ENCODE peak calls at places on chromosomes 12 and 14, in nine cellular contexts. S, B, P, V, H, G, O, T and D are unnamed samples.
A peak's percentile ranks its signal among the peaks of the same experiment; 100 is the strongest.

GRCh38 chr12:63038361-63039100 is 103.6 kb upstream of the PPM1H start:
- DNase-seq in S (no peak), B (no peak), P (no peak), V (no peak), H (no peak), G (no peak), O (no peak), T (no peak), D (no peak)

GRCh38 chr14:58099682-58100081 is 52.3 kb downstream of the ARMH4 start:
- DNase-seq in S (no peak), B (no peak), P (no peak), V (no peak), H (no peak), G (no peak), O (no peak), T (no peak), D (no peak)

GRCh38 chr12:124532947-124533346 is 34.5 kb downstream of the NCOR2 start:
- DNase-seq in S (no peak), B (no peak), P (no peak), V (no peak), H (no peak), G (no peak), O (no peak), T (no peak), D (no peak)

GRCh38 chr12:54588110-54588831 is at the start of gene PPP1R1A:
- DNase-seq in S (no peak), B (no peak), P (no peak), V (peak; percentile 83), H (no peak), G (peak; percentile 70), O (no peak), T (no peak), D (no peak)

GRCh38 chr12:45729233-45730115 is at the start of gene ARID2:
- DNase-seq in S (peak; percentile 49), B (peak; percentile 77), P (no peak), V (peak; percentile 77), H (peak; percentile 74), G (peak; percentile 88), O (no peak), T (peak; percentile 62), D (peak; percentile 90)

GRCh38 chr12:3493225-3494049 is 2.4 kb downstream of the PRMT8 start:
- DNase-seq in S (no peak), B (peak; percentile 26), P (no peak), V (peak; percentile 86), H (no peak), G (no peak), O (no peak), T (no peak), D (no peak)

GRCh38 chr12:22250762-22251161 is 83.7 kb downstream of the ST8SIA1 start:
- DNase-seq in S (no peak), B (no peak), P (no peak), V (no peak), H (no peak), G (no peak), O (no peak), T (no peak), D (no peak)

GRCh38 chr12:79991586-79991985 is 56.7 kb upstream of the PPP1R12A start:
- DNase-seq in S (no peak), B (no peak), P (no peak), V (no peak), H (no peak), G (no peak), O (no peak), T (no peak), D (no peak)

GRCh38 chr14:70993931-70994330 is 86.7 kb downstream of the PCNX1 start:
- DNase-seq in S (no peak), B (no peak), P (no peak), V (no peak), H (no peak), G (no peak), O (no peak), T (no peak), D (no peak)

GRCh38 chr14:49792618-49793017 is 24.7 kb downstream of the KLHDC2 start:
- DNase-seq in S (no peak), B (no peak), P (no peak), V (no peak), H (no peak), G (no peak), O (no peak), T (no peak), D (no peak)

DNA sequence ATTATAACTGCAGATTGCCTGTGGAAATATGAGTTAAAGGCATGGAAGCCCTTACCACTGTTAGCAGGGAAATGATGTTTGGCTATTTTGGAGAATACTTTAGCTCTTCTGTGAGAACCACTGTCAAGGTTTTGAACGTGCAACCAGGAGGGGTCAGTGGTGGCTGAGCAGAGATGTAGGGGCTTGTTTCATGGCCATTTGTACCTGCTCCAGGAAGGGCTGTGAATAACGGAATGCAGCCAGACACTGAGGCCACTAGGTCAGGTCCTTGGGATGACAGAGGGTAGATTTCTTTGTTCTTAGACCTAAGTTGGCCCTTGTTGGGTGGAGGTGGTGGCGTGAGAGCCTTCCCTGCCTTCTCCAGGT is 8.3 kb downstream of the TRAF3 start:
- DNase-seq in S (no peak), B (no peak), P (no peak), V (no peak), H (no peak), G (no peak), O (no peak), T (no peak), D (no peak)
- TF ChIP-seq CTCF in S (no peak), B (no peak), P (no peak), V (no peak), H (no peak), G (no peak), O (no peak), T (no peak), D (no peak)

GRCh38 chr14:64952598-64953309 is 10.2 kb upstream of the GPX2 start:
- DNase-seq in S (no peak), B (peak; percentile 67), P (no peak), V (no peak), H (no peak), G (no peak), O (no peak), T (no peak), D (no peak)
- TF ChIP-seq CTCF in S (no peak), B (no peak), P (no peak), V (no peak), H (no peak), G (no peak), O (peak; percentile 6), T (peak; percentile 12), D (no peak)

GRCh38 chr12:1993341-1993740 is 10.9 kb downstream of the DCP1B start:
- DNase-seq in S (no peak), B (no peak), P (no peak), V (no peak), H (no peak), G (no peak), O (peak; percentile 88), T (peak; percentile 94), D (no peak)

GRCh38 chr12:1992732-1993131 is 11.5 kb downstream of the DCP1B start:
- DNase-seq in S (no peak), B (no peak), P (no peak), V (no peak), H (no peak), G (no peak), O (no peak), T (no peak), D (no peak)

GRCh38 chr12:1995205-1995896 is 8.9 kb downstream of the DCP1B start:
- DNase-seq in S (no peak), B (peak; percentile 15), P (no peak), V (no peak), H (no peak), G (no peak), O (no peak), T (no peak), D (no peak)

GRCh38 chr12:1993871-1994371 is 10.3 kb downstream of the DCP1B start:
- DNase-seq in S (no peak), B (no peak), P (no peak), V (no peak), H (no peak), G (no peak), O (peak; percentile 72), T (peak; percentile 84), D (no peak)

DNA sequence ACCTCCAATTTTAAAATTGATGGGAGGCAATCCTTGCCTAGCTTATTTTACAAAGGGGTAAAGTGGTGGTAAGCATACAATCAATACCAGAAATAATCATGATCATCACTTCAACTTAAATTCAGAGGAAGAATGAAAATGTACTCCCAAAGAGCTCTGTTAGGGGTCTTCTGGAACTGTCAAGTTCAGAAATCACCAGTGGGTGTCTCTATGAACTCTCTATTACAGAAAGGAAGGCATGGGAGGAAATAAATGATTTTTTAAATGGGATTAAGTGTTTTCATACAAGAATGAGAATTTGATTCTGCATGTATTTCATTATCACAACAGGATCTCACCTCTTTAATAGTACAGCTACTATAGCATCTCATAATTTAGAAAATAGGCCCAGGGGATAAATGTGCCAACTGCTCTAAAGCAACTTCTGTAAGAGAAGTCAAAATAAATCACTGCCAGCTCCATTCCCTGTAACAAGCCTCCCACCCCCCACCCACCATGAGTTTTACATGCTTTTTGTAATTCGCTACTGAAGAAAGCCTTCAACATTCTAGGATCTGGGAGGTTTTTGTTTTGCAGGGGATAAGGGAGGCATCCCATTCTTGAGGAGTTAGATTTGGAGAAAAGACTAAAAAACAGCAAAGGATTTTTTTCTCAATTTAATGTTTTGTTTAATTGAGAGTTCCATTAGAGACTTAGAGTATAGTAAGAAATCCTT is 9.7 kb downstream of the DCP1B start:
- DNase-seq in S (no peak), B (no peak), P (no peak), V (no peak), H (no peak), G (no peak), O (no peak), T (no peak), D (no peak)
- TF ChIP-seq CTCF in S (no peak), B (no peak), P (no peak), V (no peak), H (no peak), G (no peak), O (no peak), T (no peak), D (no peak)

GRCh38 chr12:98741229-98741614 is 96.1 kb downstream of the APAF1 start:
- DNase-seq in S (no peak), B (no peak), P (no peak), V (no peak), H (no peak), G (no peak), O (no peak), T (no peak), D (no peak)

GRCh38 chr12:98741615-98742265 is 96.7 kb downstream of the APAF1 start:
- DNase-seq in S (no peak), B (no peak), P (no peak), V (no peak), H (no peak), G (no peak), O (no peak), T (no peak), D (peak; percentile 73)

GRCh38 chr12:98744692-98745091 is 99.6 kb downstream of the APAF1 start:
- DNase-seq in S (no peak), B (no peak), P (no peak), V (no peak), H (no peak), G (no peak), O (no peak), T (no peak), D (no peak)

GRCh38 chr12:98745578-98746391 is 100.7 kb downstream of the APAF1 start:
- DNase-seq in S (no peak), B (no peak), P (no peak), V (peak; percentile 19), H (no peak), G (no peak), O (no peak), T (peak; percentile 24), D (peak; percentile 78)

GRCh38 chr12:98743362-98743953 is 98.4 kb downstream of the APAF1 start:
- DNase-seq in S (no peak), B (peak; percentile 58), P (no peak), V (peak; percentile 48), H (no peak), G (no peak), O (no peak), T (no peak), D (no peak)
- TF ChIP-seq CTCF in S (no peak), B (peak; percentile 72), P (peak; percentile 17), V (peak; percentile 68), H (peak; percentile 29), G (peak; percentile 36), O (no peak), T (peak; percentile 23), D (peak; percentile 60)